ENCODE peak calls at places on chromosome X, in nine cellular contexts. I, N, G, Q, B, E, Z, U and A are unnamed samples.

GRCh38 chrX:22057667-22058066 is 25.5 kb downstream of the PHEX start:
- ATAC-seq in I (no peak), N (no peak), G (peak), Q (peak), B (no peak), E (no peak), Z (no peak), U (no peak), A (no peak)

GRCh38 chrX:17738737-17739535 is 1.6 kb downstream of the SCML1 start:
- ATAC-seq in I (no peak), N (no peak), G (no peak), Q (no peak), B (peak), E (no peak), Z (no peak), U (no peak), A (peak)

GRCh38 chrX:14027031-14027430 is 2.7 kb downstream of the GEMIN8 start:
- ATAC-seq in I (peak), N (no peak), G (no peak), Q (no peak), B (no peak), E (no peak), Z (no peak), U (peak), A (no peak)

GRCh38 chrX:67692246-67692645 is 148.4 kb downstream of the AR start:
- ATAC-seq in I (no peak), N (no peak), G (no peak), Q (no peak), B (peak), E (no peak), Z (no peak), U (no peak), A (peak)

GRCh38 chrX:73877687-73878086 is 314.7 kb downstream of the CHIC1 start:
- ATAC-seq in I (no peak), N (no peak), G (no peak), Q (no peak), B (no peak), E (no peak), Z (no peak), U (no peak), A (no peak)

GRCh38 chrX:122545778-122546177 is 638.3 kb upstream of the GRIA3 start:
- ATAC-seq in I (no peak), N (no peak), G (no peak), Q (no peak), B (no peak), E (no peak), Z (no peak), U (no peak), A (no peak)

GRCh38 chrX:9141496-9141895 is 107.6 kb upstream of the FAM9B start:
- ATAC-seq in I (no peak), N (no peak), G (no peak), Q (no peak), B (no peak), E (no peak), Z (no peak), U (no peak), A (no peak)

GRCh38 chrX:43640481-43640880 is 15.6 kb upstream of the MAOA start:
- ATAC-seq in I (no peak), N (no peak), G (no peak), Q (no peak), B (no peak), E (no peak), Z (no peak), U (no peak), A (no peak)

GRCh38 chrX:53452812-53453211 is 18.6 kb upstream of the HSD17B10 start:
- ATAC-seq in I (no peak), N (no peak), G (no peak), Q (no peak), B (peak), E (no peak), Z (no peak), U (no peak), A (no peak)

GRCh38 chrX:11351375-11352295 is 58.4 kb downstream of the AMELX start:
- ATAC-seq in I (peak), N (no peak), G (peak), Q (no peak), B (no peak), E (peak), Z (no peak), U (no peak), A (no peak)

GRCh38 chrX:72029473-72030411 is 102.0 kb downstream of the RTL5 start:
- ATAC-seq in I (no peak), N (no peak), G (no peak), Q (no peak), B (no peak), E (no peak), Z (no peak), U (no peak), A (no peak)

GRCh38 chrX:129679856-129680255 is 25.1 kb upstream of the APLN start:
- ATAC-seq in I (no peak), N (no peak), G (no peak), Q (no peak), B (no peak), E (no peak), Z (no peak), U (no peak), A (peak)

GRCh38 chrX:122363112-122363511 is 821.0 kb upstream of the GRIA3 start:
- ATAC-seq in I (no peak), N (no peak), G (no peak), Q (no peak), B (no peak), E (no peak), Z (no peak), U (no peak), A (no peak)

GRCh38 chrX:2692221-2693122 is 1.4 kb downstream of the CD99 start:
- ATAC-seq in I (peak), N (no peak), G (no peak), Q (no peak), B (no peak), E (no peak), Z (no peak), U (no peak), A (no peak)